ENCODE peak calls at places on chromosome 17, in ten cellular contexts. Q is stomach, G is prostate gland, P is HCT116, C is sigmoid colon, S is endothelial cell of umbilical vein, L is breast epithelium, K is transverse colon, W is H1, I is GM12878. O is an unnamed sample.
A peak's percentile ranks its signal among the peaks of the same experiment; 100 is the strongest.

GRCh38 chr17:41772218-41772585 is 14.3 kb downstream of the JUP start:
- DNase-seq in Q (peak; percentile 90), G (peak; percentile 88), P (no peak), C (no peak), S (no peak), L (peak; percentile 92), K (peak; percentile 90), W (peak; percentile 64), I (no peak), O (no peak)

GRCh38 chr17:45319239-45319703 is 2.5 kb upstream of the MAP3K14 start:
- DNase-seq in Q (no peak), G (peak; percentile 51), P (peak; percentile 64), C (no peak), S (no peak), L (no peak), K (no peak), W (no peak), I (no peak), O (no peak)

GRCh38 chr17:21458036-21458435 is 81.9 kb downstream of the KCNJ12 start:
- DNase-seq in Q (no peak), G (no peak), P (no peak), C (no peak), S (no peak), L (no peak), K (no peak), W (no peak), I (no peak), O (no peak)

GRCh38 chr17:79620207-79621038 is 9.6 kb upstream of the RBFOX3 start:
- DNase-seq in Q (no peak), G (no peak), P (no peak), C (peak; percentile 37), S (no peak), L (peak; percentile 19), K (peak; percentile 1), W (peak; percentile 46), I (no peak), O (peak; percentile 16)

GRCh38 chr17:60401819-60402218 is 9.9 kb upstream of the USP32 start:
- DNase-seq in Q (no peak), G (no peak), P (no peak), C (no peak), S (no peak), L (no peak), K (no peak), W (no peak), I (no peak), O (no peak)

GRCh38 chr17:19753049-19753444 is 4.9 kb upstream of the ALDH3A1 start:
- DNase-seq in Q (peak; percentile 91), G (peak; percentile 92), P (peak; percentile 79), C (peak; percentile 90), S (peak; percentile 83), L (peak; percentile 77), K (peak; percentile 80), W (no peak), I (no peak), O (no peak)

GRCh38 chr17:57143341-57143740 is 58.3 kb downstream of the AKAP1 start:
- DNase-seq in Q (no peak), G (no peak), P (no peak), C (no peak), S (no peak), L (no peak), K (no peak), W (no peak), I (no peak), O (no peak)

GRCh38 chr17:7136266-7136877 is 21.8 kb upstream of the ASGR2 start:
- DNase-seq in Q (peak; percentile 86), G (peak; percentile 68), P (peak; percentile 57), C (peak; percentile 80), S (peak; percentile 73), L (peak; percentile 67), K (peak; percentile 78), W (peak; percentile 84), I (peak; percentile 33), O (no peak)

GRCh38 chr17:73519011-73519410 is 125.2 kb downstream of the SDK2 start:
- DNase-seq in Q (no peak), G (no peak), P (no peak), C (no peak), S (no peak), L (no peak), K (no peak), W (no peak), I (no peak), O (no peak)

GRCh38 chr17:80382446-80382845 is 32.5 kb upstream of the ENDOV start:
- DNase-seq in Q (no peak), G (no peak), P (no peak), C (no peak), S (no peak), L (no peak), K (no peak), W (no peak), I (no peak), O (no peak)

GRCh38 chr17:29620779-29621500 is 1.8 kb downstream of the CORO6 start:
- DNase-seq in Q (no peak), G (no peak), P (no peak), C (peak; percentile 57), S (no peak), L (no peak), K (no peak), W (no peak), I (no peak), O (no peak)

GRCh38 chr17:66417300-66417719 is 114.9 kb downstream of the PRKCA start:
- DNase-seq in Q (no peak), G (peak; percentile 10), P (no peak), C (no peak), S (no peak), L (no peak), K (no peak), W (no peak), I (no peak), O (no peak)

GRCh38 chr17:6823011-6823442 is 8.5 kb downstream of the TEKT1 start:
- DNase-seq in Q (no peak), G (no peak), P (no peak), C (no peak), S (peak; percentile 52), L (no peak), K (no peak), W (no peak), I (no peak), O (no peak)

GRCh38 chr17:61440697-61441096 is 11.5 kb upstream of the TBX4 start:
- DNase-seq in Q (no peak), G (no peak), P (no peak), C (no peak), S (no peak), L (no peak), K (no peak), W (no peak), I (no peak), O (no peak)

GRCh38 chr17:73089918-73090317 is 2.6 kb downstream of the SLC39A11 start:
- DNase-seq in Q (peak; percentile 50), G (peak; percentile 14), P (no peak), C (no peak), S (no peak), L (peak; percentile 49), K (no peak), W (no peak), I (no peak), O (no peak)

GRCh38 chr17:51435171-51435552 is 174.8 kb downstream of the UTP18 start:
- DNase-seq in Q (no peak), G (no peak), P (no peak), C (no peak), S (no peak), L (no peak), K (no peak), W (no peak), I (no peak), O (no peak)

GRCh38 chr17:8173056-8173870 is 2.9 kb downstream of the TMEM107 start:
- DNase-seq in Q (peak; percentile 83), G (peak; percentile 88), P (peak; percentile 99), C (peak; percentile 93), S (peak; percentile 95), L (no peak), K (peak; percentile 84), W (no peak), I (peak; percentile 98), O (no peak)

GRCh38 chr17:12959441-12959840 is 58.4 kb downstream of the ELAC2 start:
- DNase-seq in Q (no peak), G (no peak), P (no peak), C (no peak), S (no peak), L (no peak), K (no peak), W (no peak), I (no peak), O (no peak)

GRCh38 chr17:32523827-32524552 is 37.2 kb downstream of the CDK5R1 start:
- DNase-seq in Q (no peak), G (no peak), P (no peak), C (peak; percentile 4), S (no peak), L (no peak), K (no peak), W (no peak), I (peak; percentile 97), O (peak; percentile 24)

GRCh38 chr17:66909811-66910210 is 54.7 kb upstream of the CACNG4 start:
- DNase-seq in Q (no peak), G (no peak), P (no peak), C (no peak), S (no peak), L (no peak), K (no peak), W (no peak), I (no peak), O (no peak)

GRCh38 chr17:32157225-32157624 is 14.9 kb downstream of the RHOT1 start:
- DNase-seq in Q (no peak), G (no peak), P (no peak), C (no peak), S (no peak), L (no peak), K (no peak), W (no peak), I (no peak), O (no peak)

GRCh38 chr17:44221072-44221861 is 1.8 kb upstream of the UBTF start:
- DNase-seq in Q (peak; percentile 82), G (peak; percentile 67), P (no peak), C (peak; percentile 90), S (peak; percentile 83), L (peak; percentile 73), K (peak; percentile 79), W (peak; percentile 84), I (no peak), O (peak; percentile 89)
- TF ChIP-seq POLR2AphosphoS5 in Q (no peak), G (no peak), P (peak; percentile 60), C (peak; percentile 61), S (no peak), L (no peak), K (peak; percentile 43), W (peak; percentile 66), I (no peak), O (peak; percentile 13)

GRCh38 chr17:64001763-64002529 is 3.8 kb downstream of the PRR29 start:
- DNase-seq in Q (no peak), G (no peak), P (no peak), C (peak; percentile 84), S (peak; percentile 75), L (peak; percentile 49), K (no peak), W (no peak), I (no peak), O (peak; percentile 86)
- H3K27ac ChIP-seq in Q (peak overlapping the region; percentile 76), G (no peak overlapping the region), P (no peak overlapping the region), C (peak overlapping the region; percentile 69), S (peak overlapping the region; percentile 54), L (no peak overlapping the region), K (peak overlapping the region; percentile 15), W (no peak overlapping the region), I (no peak overlapping the region), O (peak overlapping the region; percentile 24)

GRCh38 chr17:38703742-38704644 is 1.1 kb upstream of the MLLT6 start:
- DNase-seq in Q (peak; percentile 95), G (peak; percentile 91), P (peak; percentile 81), C (peak; percentile 90), S (peak; percentile 21), L (peak; percentile 91), K (peak; percentile 93), W (peak; percentile 94), I (no peak), O (peak; percentile 90)
- TF ChIP-seq POLR2A in Q (no peak), G (peak; percentile 44), P (peak; percentile 29), C (peak; percentile 52), S (no peak), L (no peak), K (peak; percentile 54), W (no peak), I (peak; percentile 77), O (no peak)

GRCh38 chr17:2171725-2172446 is 117.0 kb downstream of the HIC1 start:
- DNase-seq in Q (peak; percentile 74), G (peak; percentile 84), P (no peak), C (peak; percentile 96), S (peak; percentile 98), L (peak; percentile 72), K (peak; percentile 60), W (no peak), I (no peak), O (no peak)
- TF ChIP-seq POLR2AphosphoS5 in Q (peak; percentile 88), G (peak; percentile 72), P (no peak), C (peak; percentile 88), S (no peak), L (no peak), K (peak; percentile 82), W (no peak), I (no peak), O (no peak)